ENCODE peak calls at places on chromosome 13, in nine cellular contexts. L is activated CD8-positive, alpha-beta T cell treated with anti-CD3 and anti-CD28 coated beads for 36 hours; R is mucosa of descending colon; A is vagina; D is neural progenitor cell; F is AG10803; W is HepG2; H is spleen; G is uterus. X is an unnamed sample.

GRCh38 chr13:34254366-34254765 is 436.4 kb downstream of the RFC3 start:
- DNase-seq in L (no peak), R (no peak), A (no peak), D (no peak), F (no peak), W (no peak), H (no peak), G (no peak), X (no peak)

GRCh38 chr13:93227906-93228801 is 1.5 kb downstream of the GPC6 start:
- DNase-seq in L (no peak), R (peak; percentile 34), A (no peak), D (peak; percentile 93), F (peak; percentile 89), W (peak; percentile 80), H (no peak), G (peak; percentile 51), X (peak; percentile 80)

GRCh38 chr13:78047151-78047550 is 128.5 kb upstream of the EDNRB start:
- DNase-seq in L (no peak), R (no peak), A (no peak), D (no peak), F (no peak), W (no peak), H (no peak), G (no peak), X (no peak)

GRCh38 chr13:45537506-45537905 is 72.8 kb downstream of the COG3 start:
- DNase-seq in L (no peak), R (no peak), A (no peak), D (no peak), F (peak; percentile 11), W (no peak), H (no peak), G (no peak), X (no peak)

GRCh38 chr13:42086582-42086981 is 38.1 kb downstream of the DGKH start:
- DNase-seq in L (peak; percentile 14), R (no peak), A (no peak), D (no peak), F (no peak), W (no peak), H (no peak), G (no peak), X (no peak)

GRCh38 chr13:75312884-75313520 is 169.0 kb downstream of the TBC1D4 start:
- DNase-seq in L (peak; percentile 86), R (no peak), A (no peak), D (no peak), F (no peak), W (no peak), H (no peak), G (no peak), X (no peak)

GRCh38 chr13:106534844-106535551 is 464 bp downstream of the EFNB2 start:
- DNase-seq in L (peak; percentile 6), R (peak; percentile 65), A (no peak), D (no peak), F (peak; percentile 20), W (no peak), H (peak; percentile 87), G (peak; percentile 24), X (peak; percentile 53)

GRCh38 chr13:97116754-97117153 is 105.4 kb upstream of the MBNL2 start:
- DNase-seq in L (peak; percentile 33), R (no peak), A (no peak), D (no peak), F (peak; percentile 33), W (no peak), H (no peak), G (no peak), X (no peak)

GRCh38 chr13:109593230-109593629 is 193.2 kb downstream of the IRS2 start:
- DNase-seq in L (no peak), R (no peak), A (no peak), D (no peak), F (no peak), W (no peak), H (no peak), G (no peak), X (no peak)

GRCh38 chr13:43546260-43546659 is 240.5 kb downstream of the ENOX1 start:
- DNase-seq in L (no peak), R (no peak), A (no peak), D (peak; percentile 5), F (no peak), W (no peak), H (no peak), G (peak; percentile 35), X (peak; percentile 27)

GRCh38 chr13:77919351-77920294 is 992 bp upstream of the EDNRB start:
- DNase-seq in L (peak; percentile 3), R (peak; percentile 45), A (no peak), D (peak; percentile 69), F (no peak), W (no peak), H (peak; percentile 76), G (peak; percentile 66), X (peak; percentile 46)

GRCh38 chr13:80399340-80400163 is 58.6 kb upstream of the SPRY2 start:
- DNase-seq in L (peak; percentile 26), R (no peak), A (no peak), D (peak; percentile 10), F (peak; percentile 5), W (no peak), H (no peak), G (no peak), X (no peak)

GRCh38 chr13:59880468-59880867 is 283.3 kb downstream of the DIAPH3 start:
- DNase-seq in L (no peak), R (no peak), A (no peak), D (no peak), F (peak; percentile 9), W (no peak), H (no peak), G (no peak), X (no peak)

GRCh38 chr13:64925284-64925683 is 2304.9 kb downstream of the PCDH9 start:
- DNase-seq in L (no peak), R (no peak), A (no peak), D (peak; percentile 55), F (peak; percentile 2), W (no peak), H (no peak), G (no peak), X (peak; percentile 67)

GRCh38 chr13:39144941-39145533 is 106.8 kb downstream of the NHLRC3 start:
- DNase-seq in L (peak; percentile 50), R (peak; percentile 22), A (no peak), D (peak; percentile 82), F (peak; percentile 68), W (no peak), H (no peak), G (peak; percentile 60), X (peak; percentile 56)

GRCh38 chr13:72255908-72256307 is 388.9 kb upstream of the DACH1 start:
- DNase-seq in L (peak; percentile 1), R (peak; percentile 36), A (no peak), D (peak; percentile 66), F (peak; percentile 40), W (peak; percentile 9), H (no peak), G (no peak), X (peak; percentile 31)

GRCh38 chr13:112716461-112716820 is 26.6 kb downstream of the ATP11A start:
- DNase-seq in L (no peak), R (no peak), A (no peak), D (no peak), F (no peak), W (no peak), H (peak; percentile 78), G (no peak), X (no peak)

GRCh38 chr13:30881191-30881651 is 24.9 kb upstream of the MEDAG start:
- DNase-seq in L (no peak), R (no peak), A (peak; percentile 90), D (no peak), F (peak; percentile 46), W (no peak), H (no peak), G (peak; percentile 72), X (no peak)

GRCh38 chr13:75829874-75830273 is 193.7 kb downstream of the LMO7 start:
- DNase-seq in L (no peak), R (no peak), A (no peak), D (no peak), F (peak; percentile 30), W (no peak), H (no peak), G (no peak), X (no peak)

GRCh38 chr13:27425918-27426630 is 1.7 kb downstream of the GTF3A start:
- DNase-seq in L (peak; percentile 90), R (peak; percentile 84), A (no peak), D (peak; percentile 67), F (peak; percentile 81), W (peak; percentile 62), H (peak; percentile 92), G (peak; percentile 39), X (peak; percentile 40)
- TF ChIP-seq CTCF in L (no peak), R (no peak), A (peak; percentile 41), D (peak; percentile 55), F (peak; percentile 57), W (peak; percentile 77), H (peak; percentile 70), G (peak; percentile 42), X (peak; percentile 29)

DNA sequence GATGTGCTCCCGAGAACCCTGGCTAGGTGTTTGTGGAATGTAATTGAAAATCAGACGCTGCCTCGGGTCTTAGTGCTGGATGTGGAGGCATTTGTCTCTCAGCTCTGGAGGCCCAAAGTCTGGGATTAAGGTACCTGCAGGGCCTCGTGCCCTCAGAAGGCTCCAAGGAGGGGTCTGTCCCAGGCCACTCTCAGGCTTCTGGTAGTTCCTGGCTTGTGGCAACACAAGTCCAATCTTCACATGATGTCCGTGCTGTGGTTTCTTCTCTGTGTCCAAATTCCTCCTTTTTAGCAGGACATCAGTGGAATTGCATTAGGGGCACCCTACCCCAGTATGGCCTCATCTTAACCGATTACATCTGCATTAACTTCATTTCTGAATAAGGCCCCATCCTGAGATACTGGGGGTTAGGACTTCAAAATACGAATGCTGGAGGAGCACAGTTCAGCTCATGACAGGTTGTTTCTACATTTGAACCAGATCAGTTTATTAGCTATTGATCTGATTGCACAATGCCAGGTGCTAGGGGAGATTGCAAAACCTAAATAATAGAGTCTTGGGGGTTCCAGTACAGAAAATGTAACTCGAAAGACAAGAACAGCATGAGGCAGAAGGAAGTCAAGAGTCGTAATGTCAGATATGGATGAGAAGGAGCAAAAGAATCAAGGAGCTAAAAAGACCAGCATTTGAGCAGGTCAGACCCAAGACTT is 3.9 kb downstream of the ARHGEF7 start:
- DNase-seq in L (no peak), R (no peak), A (no peak), D (no peak), F (no peak), W (no peak), H (no peak), G (no peak), X (no peak)
- TF ChIP-seq CTCF in L (no peak), R (no peak), A (no peak), D (no peak), F (no peak), W (no peak), H (no peak), G (no peak), X (no peak)

DNA sequence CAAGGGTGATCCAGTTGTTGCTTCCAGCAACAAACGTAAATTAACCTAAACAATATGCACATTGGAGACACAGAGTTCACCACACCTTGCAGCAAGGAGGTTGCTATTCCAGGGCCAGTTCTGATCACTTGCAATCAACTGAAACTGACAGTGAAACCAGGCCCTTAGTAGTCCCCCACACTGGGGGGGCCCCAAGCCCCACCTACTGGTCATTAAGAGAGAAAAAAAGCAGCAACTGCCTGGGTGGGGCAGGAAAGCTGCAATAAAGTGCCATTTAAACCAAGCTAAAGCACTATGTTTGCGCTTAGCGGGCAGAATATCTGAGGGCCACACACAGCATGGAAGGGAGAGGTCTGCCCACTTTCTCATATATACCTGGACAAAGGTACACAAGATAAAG is 51.5 kb downstream of the ATP7B start:
- DNase-seq in L (peak; percentile 25), R (peak; percentile 77), A (no peak), D (no peak), F (no peak), W (no peak), H (no peak), G (no peak), X (no peak)
- TF ChIP-seq CTCF in L (no peak), R (no peak), A (no peak), D (no peak), F (no peak), W (no peak), H (no peak), G (no peak), X (no peak)

GRCh38 chr13:52845766-52846566 is 2.5 kb downstream of the PCDH8 start:
- DNase-seq in L (peak; percentile 54), R (peak; percentile 69), A (no peak), D (peak; percentile 85), F (no peak), W (no peak), H (peak; percentile 74), G (no peak), X (peak; percentile 79)
- TF ChIP-seq CTCF in L (no peak), R (peak; percentile 12), A (no peak), D (peak; percentile 54), F (no peak), W (no peak), H (no peak), G (no peak), X (peak; percentile 47)

X was measured in nephron progenitor cell.